ENCODE peak calls at places on chromosomes 11 and 22, in four cellular contexts. U, Q, K and B are unnamed samples. For H3K4me1 and H3K27me3, the result is how much of the 10 kb centered on the place peaks cover.

GRCh38 chr22:38203090-38203810 is 1.5 kb downstream of the MAFF start:
- DNase-seq in K (no peak), U (peak), Q (no peak), B (peak)

GRCh38 chr11:102457865-102458264 is 5.3 kb upstream of the TMEM123 start:
- DNase-seq in U (no peak), Q (no peak), K (no peak), B (peak)

GRCh38 chr11:75035911-75036536 is 47.3 kb downstream of the NEU3 start:
- DNase-seq in U (no peak), Q (no peak), K (no peak), B (no peak)

GRCh38 chr11:108483163-108483562 is 15.0 kb downstream of the POGLUT3 start:
- DNase-seq in K (no peak), U (no peak), Q (no peak), B (no peak)

GRCh38 chr11:124285610-124286344 is 28.0 kb downstream of the OR8D1 start:
- DNase-seq in U (no peak), K (no peak), Q (no peak), B (no peak)

GRCh38 chr11:115964091-115964490 is 459.9 kb upstream of the CADM1 start:
- DNase-seq in Q (no peak), U (no peak), K (no peak), B (no peak)

GRCh38 chr11:15871904-15872303 is 484.4 kb downstream of the SOX6 start:
- DNase-seq in K (no peak), Q (no peak), U (no peak), B (no peak)

GRCh38 chr11:3008746-3009336 is 16.7 kb upstream of the NAP1L4 start:
- DNase-seq in Q (no peak), K (no peak), U (no peak), B (no peak)

GRCh38 chr22:19663286-19663815 is 51.0 kb upstream of the SEPTIN5 start:
- DNase-seq in U (peak), Q (peak), K (no peak), B (no peak)

GRCh38 chr11:19072464-19072863 is 11.9 kb upstream of the MRGPRX2 start:
- DNase-seq in U (no peak), Q (no peak), K (no peak), B (no peak)

GRCh38 chr11:128196235-128196634 is 391.1 kb downstream of the ETS1 start:
- DNase-seq in U (no peak), K (no peak), Q (no peak), B (no peak)

GRCh38 chr11:133181672-133182071 is 350.6 kb downstream of the OPCML start:
- DNase-seq in K (no peak), U (no peak), Q (no peak), B (no peak)

GRCh38 chr11:112296044-112296443 is 35.4 kb upstream of the PLET1 start:
- DNase-seq in Q (no peak), K (no peak), U (no peak), B (no peak)

GRCh38 chr11:123517559-123518364 is 87.7 kb downstream of the GRAMD1B start:
- DNase-seq in K (no peak), Q (no peak), U (no peak), B (no peak)

GRCh38 chr11:134330611-134331564 is 900 bp upstream of the GLB1L2 start:
- DNase-seq in K (no peak), Q (no peak), U (no peak), B (no peak)

GRCh38 chr22:20239063-20239950 is 28.8 kb downstream of the RTN4R start:
- DNase-seq in K (no peak), Q (peak), U (peak), B (no peak)

GRCh38 chr22:28424427-28425080 is 255.1 kb downstream of the TTC28 start:
- DNase-seq in U (no peak), K (no peak), Q (no peak), B (peak)

GRCh38 chr11:38282718-38283117 is 1684.7 kb upstream of the RAG2 start:
- DNase-seq in K (no peak), Q (no peak), U (no peak), B (no peak)

GRCh38 chr11:72349616-72350218 is 84.6 kb downstream of the CLPB start:
- DNase-seq in U (peak), Q (peak), K (no peak), B (no peak)

GRCh38 chr22:26476705-26477340 is 6.8 kb downstream of the HPS4 start:
- DNase-seq in K (no peak), Q (no peak), U (no peak), B (no peak)

GRCh38 chr22:32204856-32205722 is at the start of gene RFPL2:
- DNase-seq in Q (no peak), U (no peak), K (no peak), B (no peak)

DNA sequence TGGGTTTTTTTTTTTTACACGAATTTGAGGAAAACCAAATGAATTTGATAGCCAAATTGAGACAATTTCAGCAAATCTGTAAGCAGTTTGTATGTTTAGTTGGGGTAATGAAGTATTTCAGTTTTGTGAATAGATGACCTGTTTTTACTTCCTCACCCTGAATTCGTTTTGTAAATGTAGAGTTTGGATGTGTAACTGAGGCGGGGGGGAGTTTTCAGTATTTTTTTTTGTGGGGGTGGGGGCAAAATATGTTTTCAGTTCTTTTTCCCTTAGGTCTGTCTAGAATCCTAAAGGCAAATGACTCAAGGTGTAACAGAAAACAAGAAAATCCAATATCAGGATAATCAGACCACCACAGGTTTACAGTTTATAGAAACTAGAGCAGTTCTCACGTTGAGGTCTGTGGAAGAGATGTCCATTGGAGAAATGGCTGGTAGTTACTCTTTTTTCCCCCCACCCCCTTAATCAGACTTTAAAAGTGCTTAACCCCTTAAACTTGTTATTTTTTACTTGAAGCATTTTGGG is 2.2 kb downstream of the MALAT1 start:
- DNase-seq in U (no peak), K (no peak), Q (no peak), B (no peak)
- H3K4me1 ChIP-seq in U (under half), K (under half), Q (half or more), B (under half)

GRCh38 chr22:24427500-24428164 is at the start of gene ADORA2A:
- DNase-seq in U (no peak), Q (no peak), K (no peak), B (no peak)
- H3K27me3 ChIP-seq in U (under half), Q (under half), K (under half), B (under half)

DNA sequence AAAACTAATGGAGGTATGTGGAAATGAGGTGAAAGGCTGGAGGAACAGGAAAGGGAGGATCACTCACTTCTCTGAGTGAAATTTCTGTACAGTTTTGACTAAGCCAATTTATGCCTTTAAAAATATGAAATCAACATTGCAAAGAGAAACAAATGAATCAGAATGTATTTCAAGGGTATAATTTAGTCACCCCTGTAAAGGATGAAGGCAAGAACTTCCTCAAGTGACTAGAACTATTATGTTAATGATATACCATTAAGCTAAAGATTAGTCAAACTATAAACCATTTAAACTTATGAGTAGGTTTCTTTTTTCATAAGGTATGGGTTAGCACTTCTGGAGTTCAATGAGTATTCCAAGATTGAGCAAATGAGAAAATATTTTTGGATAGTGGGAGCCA is 184.5 kb upstream of the CHORDC1 start:
- DNase-seq in U (no peak), Q (no peak), K (no peak), B (no peak)
- H3K4me3 ChIP-seq in U (no peak), Q (no peak), K (no peak), B (no peak)

GRCh38 chr22:40053460-40053859 is 58.7 kb downstream of the FAM83F start:
- DNase-seq in K (no peak), U (no peak), Q (no peak), B (no peak)
- H3K4me1 ChIP-seq in K (under half), U (under half), Q (half or more), B (under half)

GRCh38 chr22:23906641-23907040 is 12.5 kb downstream of the MIF start:
- DNase-seq in U (no peak), K (no peak), Q (no peak), B (no peak)
- H3K27me3 ChIP-seq in U (under half), K (under half), Q (under half), B (under half)

GRCh38 chr22:46075764-46076531 is 74.4 kb upstream of the PPARA start:
- DNase-seq in K (no peak), U (no peak), Q (peak), B (no peak)

GRCh38 chr22:46079093-46079860 is 71.0 kb upstream of the PPARA start:
- DNase-seq in K (no peak), Q (peak), U (no peak), B (no peak)

GRCh38 chr22:46076651-46077339 is 73.5 kb upstream of the PPARA start:
- DNase-seq in K (no peak), U (peak), Q (peak), B (peak)

GRCh38 chr22:46078241-46079092 is 71.9 kb upstream of the PPARA start:
- DNase-seq in K (no peak), Q (peak), U (peak), B (no peak)

GRCh38 chr22:46077669-46078099 is 72.6 kb upstream of the PPARA start:
- DNase-seq in U (no peak), Q (peak), K (no peak), B (no peak)
- H3K4me3 ChIP-seq in U (peak), Q (peak), K (peak), B (peak)

GRCh38 chr11:1354125-1354938 is 35.4 kb upstream of the BRSK2 start:
- DNase-seq in Q (no peak), K (no peak), U (no peak), B (no peak)

GRCh38 chr11:1353383-1354124 is 36.2 kb upstream of the BRSK2 start:
- DNase-seq in Q (no peak), K (no peak), U (no peak), B (no peak)

GRCh38 chr11:1351278-1351937 is 38.3 kb upstream of the BRSK2 start:
- DNase-seq in U (no peak), Q (no peak), K (no peak), B (no peak)

GRCh38 chr11:1350086-1350725 is 39.5 kb upstream of the BRSK2 start:
- DNase-seq in Q (no peak), K (no peak), U (no peak), B (no peak)

DNA sequence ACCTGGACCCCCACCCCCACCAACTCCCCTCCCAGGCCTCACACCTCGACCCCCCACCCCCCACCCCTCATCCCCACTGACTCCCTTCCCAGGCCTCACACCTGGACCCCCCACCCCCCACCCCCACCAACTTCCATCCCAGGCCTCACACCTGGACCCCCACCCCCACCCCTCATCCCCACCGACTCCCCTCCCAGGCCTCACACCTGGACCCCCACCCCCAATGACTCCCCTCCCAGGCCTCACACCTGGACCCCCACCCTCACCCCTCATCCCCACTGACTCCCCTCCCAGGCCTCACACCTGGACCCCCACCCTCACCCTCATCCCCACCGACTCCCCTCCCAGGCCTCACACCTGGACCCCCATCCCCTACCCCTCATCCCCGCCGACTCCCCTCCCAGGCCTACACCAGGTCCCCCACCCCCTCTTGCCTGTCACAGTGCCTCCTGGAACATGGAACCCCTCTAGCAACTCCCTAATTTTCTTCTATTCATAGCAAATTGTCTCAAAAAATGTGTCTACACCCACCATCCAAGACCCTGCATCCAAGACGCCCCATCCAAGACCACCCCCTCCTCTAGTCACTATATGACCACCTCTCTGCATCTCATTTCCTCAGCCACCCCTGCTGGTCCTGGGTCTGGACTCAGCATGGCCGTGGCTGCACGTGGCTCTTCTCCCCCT is 36.9 kb upstream of the BRSK2 start:
- DNase-seq in Q (no peak), U (no peak), K (no peak), B (peak)
- H3K4me1 ChIP-seq in Q (under half), U (under half), K (under half), B (under half)

GRCh38 chr22:22406445-22406844 is 102.1 kb downstream of the ZNF280B start:
- DNase-seq in U (no peak), K (no peak), Q (no peak), B (no peak)

GRCh38 chr22:22410121-22410520 is 98.4 kb downstream of the ZNF280B start:
- DNase-seq in K (no peak), U (peak), Q (peak), B (no peak)

GRCh38 chr22:22408731-22409696 is 99.5 kb downstream of the ZNF280B start:
- DNase-seq in Q (no peak), K (no peak), U (no peak), B (peak)

GRCh38 chr22:22407061-22407460 is 101.5 kb downstream of the ZNF280B start:
- DNase-seq in Q (no peak), U (no peak), K (no peak), B (no peak)

GRCh38 chr22:22408269-22408668 is 100.3 kb downstream of the ZNF280B start:
- DNase-seq in K (no peak), U (no peak), Q (no peak), B (no peak)
- H3K27me3 ChIP-seq in K (under half), U (under half), Q (half or more), B (under half)